ENCODE peak calls at places on chromosome 21, in ten cellular contexts. N is renal cortical epithelial cell; Y is HCT116; W is left colon; M is stimulated activated CD4-positive, alpha-beta T cell treated with anti-CD3 and anti-CD28 coated beads, Interleukin-4, amount 100 ng/mL, for 48 hours; J is IMR-90; O is mesenchymal stem cell; U is T-helper 2 cell; I is WTC11; T is T-helper 1 cell. D is an unnamed sample.

GRCh38 chr21:14076143-14076806 is 134.5 kb downstream of the LIPI start:
- DNase-seq in N (no peak), Y (no peak), W (no peak), M (no peak), J (no peak), O (no peak), U (no peak), I (no peak), T (no peak), D (no peak)

GRCh38 chr21:42582422-42583149 is 68.9 kb downstream of the SLC37A1 start:
- DNase-seq in N (no peak), Y (no peak), W (no peak), M (no peak), J (no peak), O (no peak), U (no peak), I (no peak), T (no peak), D (no peak)

GRCh38 chr21:36661511-36662309 is 37.2 kb upstream of the SIM2 start:
- DNase-seq in N (no peak), Y (peak), W (peak), M (no peak), J (peak), O (peak), U (no peak), I (peak), T (no peak), D (no peak)

GRCh38 chr21:21163904-21164303 is 165.7 kb downstream of the NCAM2 start:
- DNase-seq in N (peak), Y (peak), W (peak), M (peak), J (peak), O (peak), U (no peak), I (peak), T (no peak), D (peak)

GRCh38 chr21:35838350-35838749 is 222.0 kb downstream of the SETD4 start:
- DNase-seq in N (no peak), Y (no peak), W (no peak), M (no peak), J (no peak), O (no peak), U (no peak), I (no peak), T (no peak), D (no peak)

GRCh38 chr21:45989355-45990048 is 7.9 kb downstream of the COL6A1 start:
- DNase-seq in N (no peak), Y (no peak), W (no peak), M (no peak), J (no peak), O (no peak), U (no peak), I (peak), T (peak), D (no peak)

GRCh38 chr21:43188181-43188580 is 19.4 kb downstream of the CRYAA start:
- DNase-seq in N (no peak), Y (no peak), W (no peak), M (no peak), J (no peak), O (no peak), U (no peak), I (peak), T (no peak), D (no peak)

GRCh38 chr21:40841524-40842196 is 5.3 kb downstream of the DSCAM start:
- DNase-seq in N (no peak), Y (no peak), W (peak), M (no peak), J (no peak), O (no peak), U (no peak), I (peak), T (no peak), D (no peak)

GRCh38 chr21:27804515-27804914 is 837.6 kb upstream of the ADAMTS5 start:
- DNase-seq in N (no peak), Y (no peak), W (no peak), M (no peak), J (no peak), O (no peak), U (no peak), I (no peak), T (no peak), D (no peak)

GRCh38 chr21:16046625-16047340 is 317.0 kb downstream of the USP25 start:
- DNase-seq in N (peak), Y (no peak), W (no peak), M (no peak), J (peak), O (peak), U (no peak), I (no peak), T (no peak), D (no peak)

GRCh38 chr21:37220433-37220980 is 46.6 kb downstream of the VPS26C start:
- DNase-seq in N (peak), Y (no peak), W (no peak), M (peak), J (peak), O (no peak), U (no peak), I (peak), T (no peak), D (no peak)

GRCh38 chr21:42113926-42114409 is 42.9 kb downstream of the UMODL1 start:
- DNase-seq in N (no peak), Y (no peak), W (no peak), M (no peak), J (no peak), O (peak), U (no peak), I (no peak), T (no peak), D (no peak)

GRCh38 chr21:17911628-17912027 is 92.5 kb upstream of the C21orf91 start:
- DNase-seq in N (no peak), Y (no peak), W (no peak), M (no peak), J (peak), O (no peak), U (no peak), I (no peak), T (no peak), D (no peak)

GRCh38 chr21:39721885-39722284 is 23.1 kb upstream of the IGSF5 start:
- DNase-seq in N (no peak), Y (no peak), W (peak), M (no peak), J (no peak), O (no peak), U (no peak), I (no peak), T (no peak), D (no peak)

GRCh38 chr21:34510148-34511142 is 1.6 kb downstream of the KCNE1 start:
- DNase-seq in N (peak), Y (peak), W (peak), M (peak), J (peak), O (peak), U (peak), I (peak), T (no peak), D (peak)

GRCh38 chr21:44657635-44658183 is at the start of gene KRTAP12-3:
- DNase-seq in N (no peak), Y (no peak), W (no peak), M (no peak), J (peak), O (peak), U (no peak), I (no peak), T (peak), D (no peak)

GRCh38 chr21:34941162-34941561 is 107.9 kb downstream of the RUNX1 start:
- DNase-seq in N (no peak), Y (no peak), W (no peak), M (no peak), J (no peak), O (no peak), U (no peak), I (no peak), T (no peak), D (peak)

GRCh38 chr21:38306407-38306806 is 49.6 kb downstream of the KCNJ15 start:
- DNase-seq in N (peak), Y (no peak), W (no peak), M (no peak), J (peak), O (no peak), U (no peak), I (no peak), T (no peak), D (no peak)

GRCh38 chr21:34126269-34126668 is 52.9 kb downstream of the MRPS6 start:
- DNase-seq in N (peak), Y (no peak), W (no peak), M (no peak), J (peak), O (peak), U (no peak), I (no peak), T (no peak), D (no peak)

GRCh38 chr21:27326293-27326692 is 359.4 kb upstream of the ADAMTS5 start:
- DNase-seq in N (no peak), Y (no peak), W (no peak), M (no peak), J (no peak), O (peak), U (no peak), I (no peak), T (no peak), D (no peak)

GRCh38 chr21:20882462-20883415 is 115.5 kb upstream of the NCAM2 start:
- DNase-seq in N (no peak), Y (peak), W (peak), M (peak), J (peak), O (peak), U (no peak), I (peak), T (no peak), D (peak)

GRCh38 chr21:44866780-44867179 is 6.7 kb downstream of the PTTG1IP start:
- DNase-seq in N (peak), Y (no peak), W (no peak), M (no peak), J (peak), O (peak), U (no peak), I (no peak), T (no peak), D (no peak)

GRCh38 chr21:16709866-16710550 is 802.8 kb upstream of the CXADR start:
- DNase-seq in N (no peak), Y (no peak), W (no peak), M (no peak), J (peak), O (no peak), U (no peak), I (no peak), T (no peak), D (no peak)

GRCh38 chr21:42460391-42461184 is 35.4 kb downstream of the RSPH1 start:
- DNase-seq in N (peak), Y (no peak), W (peak), M (no peak), J (no peak), O (no peak), U (no peak), I (no peak), T (no peak), D (peak)

GRCh38 chr21:42556960-42557359 is 43.3 kb downstream of the SLC37A1 start:
- DNase-seq in N (peak), Y (no peak), W (no peak), M (no peak), J (no peak), O (no peak), U (no peak), I (peak), T (no peak), D (no peak)

GRCh38 chr21:31133243-31133830 is 95.1 kb upstream of the KRTAP19-8 start:
- DNase-seq in N (no peak), Y (no peak), W (no peak), M (no peak), J (no peak), O (no peak), U (no peak), I (no peak), T (no peak), D (no peak)

GRCh38 chr21:27515676-27516075 is 548.8 kb upstream of the ADAMTS5 start:
- DNase-seq in N (no peak), Y (no peak), W (no peak), M (no peak), J (no peak), O (no peak), U (no peak), I (no peak), T (no peak), D (no peak)

GRCh38 chr21:17712887-17713286 is 100.2 kb upstream of the BTG3 start:
- DNase-seq in N (no peak), Y (no peak), W (no peak), M (no peak), J (no peak), O (no peak), U (no peak), I (no peak), T (no peak), D (no peak)

GRCh38 chr21:41717573-41718330 is 49.1 kb downstream of the RIPK4 start:
- DNase-seq in N (no peak), Y (no peak), W (no peak), M (no peak), J (no peak), O (no peak), U (no peak), I (no peak), T (no peak), D (no peak)

GRCh38 chr21:26849428-26850115 is 4.4 kb upstream of the ADAMTS1 start:
- DNase-seq in N (peak), Y (peak), W (no peak), M (no peak), J (peak), O (peak), U (no peak), I (no peak), T (no peak), D (peak)

GRCh38 chr21:35619184-35619583 is 441.1 kb downstream of the SETD4 start:
- DNase-seq in N (peak), Y (no peak), W (no peak), M (no peak), J (peak), O (peak), U (no peak), I (no peak), T (no peak), D (no peak)

D was measured in Karpas-422.